ENCODE peak calls at places on chromosomes 13 and 19, in seven cellular contexts. N, F, Q, Z, M, E and G are unnamed samples.

GRCh38 chr19:15577184-15577771 is 37.7 kb upstream of the CYP4F8 start:
- DNase-seq in N (no peak), F (no peak), Q (no peak), Z (no peak), M (no peak), E (no peak), G (no peak)

GRCh38 chr13:44899967-44900366 is 89.3 kb downstream of the NUFIP1 start:
- DNase-seq in N (no peak), F (no peak), Q (no peak), Z (no peak), M (no peak), E (no peak), G (no peak)

GRCh38 chr13:65965496-65965895 is 1264.6 kb downstream of the PCDH9 start:
- DNase-seq in N (no peak), F (no peak), Q (peak; percentile 42), Z (peak; percentile 20), M (no peak), E (no peak), G (no peak)

GRCh38 chr19:24159707-24160106 is 72.7 kb downstream of the ZNF254 start:
- DNase-seq in N (peak; percentile 2), F (no peak), Q (no peak), Z (peak; percentile 17), M (peak; percentile 45), E (peak; percentile 3), G (no peak)

GRCh38 chr19:13154911-13155471 is 4.8 kb downstream of the IER2 start:
- DNase-seq in N (no peak), F (peak; percentile 67), Q (peak; percentile 93), Z (peak; percentile 65), M (peak; percentile 95), E (peak; percentile 96), G (peak; percentile 92)

GRCh38 chr13:110496281-110496680 is 65.2 kb downstream of the RAB20 start:
- DNase-seq in N (no peak), F (no peak), Q (no peak), Z (no peak), M (no peak), E (no peak), G (no peak)

GRCh38 chr19:16588089-16588823 is 16.0 kb upstream of the SLC35E1 start:
- DNase-seq in N (no peak), F (no peak), Q (no peak), Z (peak; percentile 19), M (no peak), E (no peak), G (peak; percentile 45)

GRCh38 chr19:39557791-39558622 is 18.0 kb upstream of the EID2 start:
- DNase-seq in N (no peak), F (no peak), Q (peak; percentile 18), Z (peak; percentile 11), M (no peak), E (no peak), G (no peak)

GRCh38 chr13:80006940-80007339 is 334.0 kb downstream of the SPRY2 start:
- DNase-seq in N (no peak), F (no peak), Q (no peak), Z (no peak), M (no peak), E (no peak), G (no peak)

GRCh38 chr19:29636553-29637325 is 28.5 kb upstream of the PLEKHF1 start:
- DNase-seq in N (no peak), F (no peak), Q (no peak), Z (no peak), M (no peak), E (no peak), G (no peak)

GRCh38 chr19:45075215-45076028 is 856 bp downstream of the ZNF296 start:
- DNase-seq in N (no peak), F (no peak), Q (no peak), Z (no peak), M (peak; percentile 77), E (no peak), G (peak; percentile 90)

GRCh38 chr13:100547805-100548204 is 40.8 kb downstream of the GGACT start:
- DNase-seq in N (no peak), F (no peak), Q (peak; percentile 24), Z (no peak), M (no peak), E (peak; percentile 43), G (no peak)

GRCh38 chr19:58385313-58386165 is 1.5 kb upstream of the RPS5 start:
- DNase-seq in N (no peak), F (no peak), Q (no peak), Z (no peak), M (no peak), E (no peak), G (peak; percentile 31)

GRCh38 chr19:34649886-34650543 is 26.9 kb downstream of the SCGB2B2 start:
- DNase-seq in N (no peak), F (no peak), Q (no peak), Z (no peak), M (no peak), E (no peak), G (no peak)

GRCh38 chr19:17424743-17425365 is 5.0 kb downstream of the MVB12A start:
- DNase-seq in N (no peak), F (peak; percentile 76), Q (peak; percentile 66), Z (peak; percentile 23), M (peak; percentile 85), E (peak; percentile 27), G (peak; percentile 90)

GRCh38 chr19:31451686-31452325 is 102.6 kb upstream of the TSHZ3 start:
- DNase-seq in N (no peak), F (no peak), Q (no peak), Z (peak; percentile 44), M (no peak), E (peak; percentile 47), G (no peak)

GRCh38 chr13:52738719-52739467 is 727 bp downstream of the CNMD start:
- DNase-seq in N (no peak), F (peak; percentile 61), Q (peak; percentile 10), Z (no peak), M (peak; percentile 62), E (no peak), G (peak; percentile 62)

GRCh38 chr13:99228737-99229691 is 28.4 kb downstream of the UBAC2 start:
- DNase-seq in N (no peak), F (no peak), Q (peak; percentile 87), Z (peak; percentile 87), M (no peak), E (no peak), G (no peak)

GRCh38 chr13:40651866-40652587 is 14.4 kb downstream of the FOXO1 start:
- DNase-seq in N (peak; percentile 66), F (no peak), Q (no peak), Z (no peak), M (peak; percentile 73), E (no peak), G (peak; percentile 80)

GRCh38 chr19:56905616-56906015 is 65.1 kb upstream of the PEG3 start:
- DNase-seq in N (no peak), F (no peak), Q (no peak), Z (no peak), M (no peak), E (no peak), G (no peak)

GRCh38 chr19:56900573-56901097 is 60.1 kb upstream of the PEG3 start:
- DNase-seq in N (no peak), F (no peak), Q (no peak), Z (no peak), M (no peak), E (no peak), G (no peak)

GRCh38 chr19:56896041-56896440 is 55.5 kb upstream of the PEG3 start:
- DNase-seq in N (no peak), F (no peak), Q (no peak), Z (no peak), M (no peak), E (no peak), G (no peak)

GRCh38 chr19:56899943-56900342 is 59.4 kb upstream of the PEG3 start:
- DNase-seq in N (no peak), F (no peak), Q (no peak), Z (no peak), M (no peak), E (no peak), G (no peak)
- H3K4ac ChIP-seq in N (no peak overlapping the region), F (no peak overlapping the region), Q (no peak overlapping the region), Z (no peak overlapping the region), M (no peak overlapping the region), E (no peak overlapping the region), G (no peak overlapping the region)

GRCh38 chr19:2540251-2540645 is 64.3 kb downstream of the GADD45B start:
- DNase-seq in N (no peak), F (no peak), Q (no peak), Z (no peak), M (no peak), E (no peak), G (no peak)

GRCh38 chr19:2543463-2544442 is 67.8 kb downstream of the GADD45B start:
- DNase-seq in N (peak; percentile 81), F (peak; percentile 89), Q (peak; percentile 99), Z (peak; percentile 98), M (peak; percentile 99), E (peak; percentile 99), G (peak; percentile 94)

GRCh38 chr19:2538096-2538757 is 62.3 kb downstream of the GADD45B start:
- DNase-seq in N (no peak), F (no peak), Q (no peak), Z (no peak), M (no peak), E (peak; percentile 78), G (no peak)

GRCh38 chr19:2542341-2543069 is 66.6 kb downstream of the GADD45B start:
- DNase-seq in N (no peak), F (no peak), Q (peak; percentile 92), Z (peak; percentile 71), M (peak; percentile 70), E (no peak), G (peak; percentile 58)

GRCh38 chr19:2540646-2541454 is 64.9 kb downstream of the GADD45B start:
- DNase-seq in N (peak; percentile 96), F (peak; percentile 93), Q (peak; percentile 98), Z (peak; percentile 97), M (peak; percentile 100), E (peak; percentile 99), G (peak; percentile 99)
- H3K4me1 ChIP-seq in N (peaks cover 17% of the 10 kb centered on the region), F (peaks cover 21% of the 10 kb centered on the region), Q (peaks cover 44% of the 10 kb centered on the region), Z (peaks cover 28% of the 10 kb centered on the region), M (peaks cover 2% of the 10 kb centered on the region), E (peaks cover 39% of the 10 kb centered on the region), G (peaks cover 4% of the 10 kb centered on the region)

GRCh38 chr19:19279853-19280252 is 6.8 kb upstream of the TM6SF2 start:
- DNase-seq in N (no peak), F (no peak), Q (no peak), Z (no peak), M (no peak), E (no peak), G (no peak)

GRCh38 chr19:19276851-19277250 is 3.8 kb upstream of the TM6SF2 start:
- DNase-seq in N (no peak), F (no peak), Q (no peak), Z (no peak), M (no peak), E (no peak), G (no peak)

GRCh38 chr19:19279062-19279612 is 6.0 kb upstream of the TM6SF2 start:
- DNase-seq in N (no peak), F (no peak), Q (no peak), Z (no peak), M (no peak), E (no peak), G (no peak)

GRCh38 chr19:19276386-19276785 is 3.3 kb upstream of the TM6SF2 start:
- DNase-seq in N (no peak), F (no peak), Q (peak; percentile 88), Z (peak; percentile 70), M (no peak), E (no peak), G (no peak)

GRCh38 chr19:19278315-19278714 is 5.2 kb upstream of the TM6SF2 start:
- DNase-seq in N (no peak), F (no peak), Q (no peak), Z (no peak), M (no peak), E (no peak), G (no peak)
- H3K4ac ChIP-seq in N (no peak overlapping the region), F (no peak overlapping the region), Q (no peak overlapping the region), Z (no peak overlapping the region), M (no peak overlapping the region), E (no peak overlapping the region), G (no peak overlapping the region)

GRCh38 chr13:19961924-19962323 is 3.4 kb downstream of the ZMYM2 start:
- DNase-seq in N (no peak), F (no peak), Q (no peak), Z (peak; percentile 31), M (no peak), E (no peak), G (no peak)
- H3K4me1 ChIP-seq in N (peaks cover 6% of the 10 kb centered on the region), F (no peaks in the 10 kb centered on the region), Q (peaks cover 9% of the 10 kb centered on the region), Z (peaks cover 2% of the 10 kb centered on the region), M (no peaks in the 10 kb centered on the region), E (no peaks in the 10 kb centered on the region), G (no peaks in the 10 kb centered on the region)